ENCODE peak calls at places on chromosomes 13 and 19, in nine cellular contexts. G is activated CD4-positive, CD25-positive, alpha-beta regulatory T cell treated with anti-CD3 and anti-CD28 coated beads, Interleukin-2, amount 50 U/mL, for 72 hours; O is cardiac fibroblast; X is left ventricle myocardium inferior; V is stimulated activated CD8-positive, alpha-beta memory T cell treated with anti-CD3 and anti-CD28 coated beads, Interleukin-4, amount 100 ng/mL, for 24 hours; Z is GM04503; F is endothelial cell; N is kidney glomerular epithelial cell; E is effector CD4-positive, alpha-beta T cell. H is an unnamed sample.

GRCh38 chr19:36090930-36091695 is 19.8 kb upstream of the OVOL3 start:
- DNase-seq in G (no peak), O (no peak), X (no peak), V (no peak), Z (no peak), F (no peak), N (no peak), E (no peak), H (no peak)

GRCh38 chr13:111337206-111337605 is 16.8 kb downstream of the TEX29 start:
- DNase-seq in G (no peak), O (peak; percentile 92), X (no peak), V (no peak), Z (peak; percentile 63), F (no peak), N (no peak), E (no peak), H (peak; percentile 85)

GRCh38 chr13:65300220-65300619 is 1929.9 kb downstream of the PCDH9 start:
- DNase-seq in G (no peak), O (no peak), X (no peak), V (no peak), Z (no peak), F (no peak), N (no peak), E (no peak), H (no peak)

GRCh38 chr19:4088975-4089374 is 22.3 kb upstream of the ZBTB7A start:
- DNase-seq in G (peak; percentile 42), O (no peak), X (no peak), V (no peak), Z (no peak), F (no peak), N (no peak), E (peak; percentile 31), H (no peak)

GRCh38 chr13:60016229-60016628 is 147.5 kb downstream of the DIAPH3 start:
- DNase-seq in G (no peak), O (no peak), X (no peak), V (no peak), Z (no peak), F (no peak), N (no peak), E (no peak), H (no peak)

GRCh38 chr19:1324792-1325567 is 39.3 kb downstream of the EFNA2 start:
- DNase-seq in G (no peak), O (peak; percentile 79), X (peak; percentile 39), V (peak; percentile 22), Z (peak; percentile 25), F (peak; percentile 69), N (no peak), E (no peak), H (peak; percentile 91)

GRCh38 chr13:46171223-46171622 is 10.8 kb downstream of the LCP1 start:
- DNase-seq in G (no peak), O (no peak), X (no peak), V (no peak), Z (no peak), F (no peak), N (no peak), E (no peak), H (no peak)

GRCh38 chr13:62512194-62513141 is 1096.8 kb upstream of the PCDH20 start:
- DNase-seq in G (no peak), O (peak; percentile 22), X (no peak), V (no peak), Z (no peak), F (peak; percentile 46), N (peak; percentile 23), E (no peak), H (no peak)

GRCh38 chr19:342801-343421 is 1.7 kb downstream of the MIER2 start:
- DNase-seq in G (no peak), O (peak; percentile 92), X (peak; percentile 67), V (no peak), Z (peak; percentile 44), F (no peak), N (no peak), E (no peak), H (peak; percentile 86)

GRCh38 chr13:110216403-110217041 is 90.4 kb downstream of the COL4A1 start:
- DNase-seq in G (no peak), O (peak; percentile 88), X (no peak), V (no peak), Z (peak; percentile 65), F (no peak), N (peak; percentile 62), E (no peak), H (peak; percentile 45)

GRCh38 chr13:28458604-28459003 is 36.3 kb downstream of the FLT1 start:
- DNase-seq in G (no peak), O (no peak), X (no peak), V (no peak), Z (no peak), F (no peak), N (no peak), E (no peak), H (no peak)

GRCh38 chr19:14149509-14149994 is 13.2 kb upstream of the ASF1B start:
- DNase-seq in G (peak; percentile 52), O (peak; percentile 56), X (peak; percentile 85), V (no peak), Z (no peak), F (no peak), N (no peak), E (peak; percentile 34), H (peak; percentile 51)